ENCODE peak calls at places on chromosomes 13 and 19, in seven cellular contexts. X, E, M, Y, J, L and V are unnamed samples.

GRCh38 chr13:51525567-51526165 is 58.6 kb upstream of the WDFY2 start:
- DNase-seq in X (no peak), E (peak), M (no peak), Y (no peak), J (no peak), L (no peak), V (no peak)

GRCh38 chr19:2461751-2462634 is 5.2 kb upstream of the LMNB2 start:
- DNase-seq in X (no peak), E (peak), M (peak), Y (peak), J (peak), L (peak), V (peak)

GRCh38 chr19:9923440-9923839 is 12.9 kb downstream of the OLFM2 start:
- DNase-seq in X (no peak), E (no peak), M (no peak), Y (no peak), J (no peak), L (no peak), V (no peak)

GRCh38 chr19:14516746-14517438 is 1.3 kb downstream of the DNAJB1 start:
- DNase-seq in X (no peak), E (no peak), M (peak), Y (no peak), J (no peak), L (no peak), V (no peak)

GRCh38 chr19:647566-648284 is 8.0 kb downstream of the FGF22 start:
- DNase-seq in X (no peak), E (no peak), M (no peak), Y (peak), J (no peak), L (no peak), V (no peak)

GRCh38 chr13:102569488-102569887 is 27.3 kb upstream of the TPP2 start:
- DNase-seq in X (no peak), E (no peak), M (no peak), Y (no peak), J (no peak), L (no peak), V (no peak)

GRCh38 chr13:74145249-74145970 is 11.2 kb upstream of the KLF12 start:
- DNase-seq in X (no peak), E (no peak), M (no peak), Y (no peak), J (no peak), L (no peak), V (no peak)

GRCh38 chr19:29054886-29055675 is 157.9 kb downstream of the UQCRFS1 start:
- DNase-seq in X (no peak), E (no peak), M (no peak), Y (no peak), J (no peak), L (no peak), V (no peak)

GRCh38 chr13:100100115-100100879 is 11.4 kb downstream of the PCCA start:
- DNase-seq in X (no peak), E (peak), M (no peak), Y (no peak), J (peak), L (no peak), V (peak)

GRCh38 chr19:55603581-55604292 is 1.7 kb upstream of the ZNF865 start:
- DNase-seq in X (no peak), E (no peak), M (no peak), Y (peak), J (no peak), L (no peak), V (no peak)

GRCh38 chr19:33333615-33334014 is 31.3 kb upstream of the CEBPA start:
- DNase-seq in X (no peak), E (no peak), M (no peak), Y (no peak), J (no peak), L (no peak), V (no peak)

GRCh38 chr19:57071414-57071813 is 48.4 kb upstream of the USP29 start:
- DNase-seq in X (no peak), E (no peak), M (no peak), Y (no peak), J (no peak), L (no peak), V (no peak)